ENCODE peak calls at places on chromosome 21, in four cellular contexts. A, M, D and L are unnamed samples.

GRCh38 chr21:16509466-16509865 is 779.7 kb downstream of the USP25 start:
- DNase-seq in A (no peak), M (peak; percentile 59), D (no peak), L (no peak)

GRCh38 chr21:31279986-31280385 is 64.1 kb downstream of the TIAM1 start:
- DNase-seq in A (no peak), M (no peak), D (no peak), L (no peak)

GRCh38 chr21:14259669-14260458 is 43.9 kb downstream of the RBM11 start:
- DNase-seq in A (no peak), M (peak; percentile 56), D (no peak), L (peak; percentile 32)

GRCh38 chr21:35885942-35886541 is 174.3 kb downstream of the SETD4 start:
- DNase-seq in A (no peak), M (no peak), D (no peak), L (no peak)

GRCh38 chr21:27813750-27814149 is 846.9 kb upstream of the ADAMTS5 start:
- DNase-seq in A (no peak), M (no peak), D (peak; percentile 67), L (no peak)

GRCh38 chr21:15192243-15192642 is 127.4 kb upstream of the NRIP1 start:
- DNase-seq in A (no peak), M (no peak), D (no peak), L (no peak)

GRCh38 chr21:15084668-15085067 is 19.9 kb upstream of the NRIP1 start:
- DNase-seq in A (no peak), M (no peak), D (no peak), L (no peak)

GRCh38 chr21:39014751-39015150 is 168.5 kb downstream of the PSMG1 start:
- DNase-seq in A (no peak), M (peak; percentile 81), D (no peak), L (no peak)

GRCh38 chr21:36381841-36382589 is 3.2 kb upstream of the CHAF1B start:
- DNase-seq in A (no peak), M (no peak), D (no peak), L (no peak)

GRCh38 chr21:31497939-31498338 is 153.9 kb upstream of the TIAM1 start:
- DNase-seq in A (no peak), M (no peak), D (no peak), L (no peak)

GRCh38 chr21:34280389-34280795 is 83.4 kb upstream of the KCNE2 start:
- DNase-seq in A (no peak), M (peak; percentile 33), D (no peak), L (no peak)

GRCh38 chr21:35737899-35738341 is 322.4 kb downstream of the SETD4 start:
- DNase-seq in A (no peak), M (peak; percentile 58), D (no peak), L (no peak)